ENCODE peak calls at places on chromosome 22, in seven cellular contexts. V is neural crest cell; P is activated CD4-positive, alpha-beta T cell treated with anti-CD3 and anti-CD28 coated beads, Interleukin-2, amount 50 U/mL, for 1 hour; Q is HTR-8/SVneo; R is AG04449; M is cardiac fibroblast; H is GM03348. L is an unnamed sample.

GRCh38 chr22:24214467-24215285 is 30.2 kb downstream of the GGT5 start:
- DNase-seq in V (no peak), P (no peak), Q (no peak), R (no peak), M (peak), H (no peak), L (no peak)

GRCh38 chr22:35306350-35306967 is 6.8 kb downstream of the TOM1 start:
- DNase-seq in V (no peak), P (no peak), Q (no peak), R (no peak), M (peak), H (no peak), L (no peak)

GRCh38 chr22:29011868-29012428 is 49.7 kb downstream of the C22orf31 start:
- DNase-seq in V (no peak), P (no peak), Q (no peak), R (no peak), M (no peak), H (no peak), L (no peak)

GRCh38 chr22:42613869-42614268 is 814 bp downstream of the POLDIP3 start:
- DNase-seq in V (no peak), P (no peak), Q (no peak), R (no peak), M (peak), H (peak), L (no peak)

GRCh38 chr22:20957691-20958440 is 9.2 kb upstream of the AIFM3 start:
- DNase-seq in V (no peak), P (no peak), Q (no peak), R (no peak), M (no peak), H (peak), L (no peak)

GRCh38 chr22:30561402-30562154 is 12.9 kb downstream of the GAL3ST1 start:
- DNase-seq in V (no peak), P (no peak), Q (no peak), R (no peak), M (no peak), H (no peak), L (no peak)

GRCh38 chr22:45949921-45950320 is 27.0 kb downstream of the WNT7B start:
- DNase-seq in V (no peak), P (no peak), Q (no peak), R (no peak), M (no peak), H (no peak), L (no peak)

GRCh38 chr22:45246060-45246985 is 5.6 kb upstream of the KIAA0930 start:
- DNase-seq in V (no peak), P (no peak), Q (peak), R (peak), M (peak), H (peak), L (peak)

GRCh38 chr22:36405671-36406070 is 17.9 kb upstream of the MYH9 start:
- DNase-seq in V (no peak), P (peak), Q (no peak), R (no peak), M (peak), H (peak), L (no peak)

GRCh38 chr22:35558031-35558430 is 17.4 kb downstream of the RASD2 start:
- DNase-seq in V (no peak), P (no peak), Q (no peak), R (no peak), M (no peak), H (no peak), L (no peak)

GRCh38 chr22:23082534-23083314 is 12.4 kb downstream of the GNAZ start:
- DNase-seq in V (no peak), P (no peak), Q (no peak), R (no peak), M (no peak), H (no peak), L (no peak)

GRCh38 chr22:47123827-47124442 is 361.5 kb downstream of the TBC1D22A start:
- DNase-seq in V (no peak), P (no peak), Q (no peak), R (no peak), M (no peak), H (no peak), L (no peak)

GRCh38 chr22:31348766-31349165 is 2.6 kb upstream of the PATZ1 start:
- DNase-seq in V (no peak), P (no peak), Q (no peak), R (no peak), M (no peak), H (no peak), L (no peak)

GRCh38 chr22:41598081-41598480 is 8.4 kb upstream of the PMM1 start:
- DNase-seq in V (no peak), P (no peak), Q (peak), R (no peak), M (peak), H (peak), L (no peak)